ENCODE peak calls at places on chromosome 1, in eight cellular contexts. One of them, this sample, is unnamed.

GRCh38 chr1:110106013-110106941 is 6.0 kb upstream of the UBL4B start:
- DNase-seq in A549: peak
- DNase-seq in tibial nerve: peak
- DNase-seq in uterus: peak
- DNase-seq in stomach: peak
- DNase-seq in transverse colon: peak
- DNase-seq in K562: peak
- DNase-seq in esophagus muscularis mucosa: no peak
- DNase-seq in this sample: peak

GRCh38 chr1:21594935-21595897 is 73.9 kb downstream of the RAP1GAP start:
- DNase-seq in A549: peak
- DNase-seq in uterus: no peak
- DNase-seq in K562: peak
- DNase-seq in esophagus muscularis mucosa: no peak
- DNase-seq in transverse colon: peak
- DNase-seq in stomach: peak
- DNase-seq in tibial nerve: peak
- DNase-seq in this sample: peak

GRCh38 chr1:195934839-195935557 is 673.2 kb downstream of the KCNT2 start:
- DNase-seq in tibial nerve: no peak
- DNase-seq in transverse colon: no peak
- DNase-seq in K562: no peak
- DNase-seq in A549: no peak
- DNase-seq in stomach: no peak
- DNase-seq in uterus: no peak
- DNase-seq in esophagus muscularis mucosa: no peak
- DNase-seq in this sample: no peak

GRCh38 chr1:201383647-201384405 is 6.3 kb upstream of the TNNT2 start:
- DNase-seq in stomach: no peak
- DNase-seq in A549: peak
- DNase-seq in uterus: no peak
- DNase-seq in tibial nerve: no peak
- DNase-seq in esophagus muscularis mucosa: no peak
- DNase-seq in transverse colon: no peak
- DNase-seq in K562: no peak
- DNase-seq in this sample: no peak

GRCh38 chr1:226697151-226697575 is 41.9 kb downstream of the ITPKB start:
- DNase-seq in A549: no peak
- DNase-seq in esophagus muscularis mucosa: no peak
- DNase-seq in stomach: no peak
- DNase-seq in transverse colon: no peak
- DNase-seq in K562: no peak
- DNase-seq in uterus: no peak
- DNase-seq in tibial nerve: no peak
- DNase-seq in this sample: no peak

GRCh38 chr1:185846672-185847440 is 112.7 kb downstream of the HMCN1 start:
- DNase-seq in tibial nerve: no peak
- DNase-seq in transverse colon: no peak
- DNase-seq in uterus: no peak
- DNase-seq in A549: no peak
- DNase-seq in stomach: no peak
- DNase-seq in K562: no peak
- DNase-seq in esophagus muscularis mucosa: no peak
- DNase-seq in this sample: no peak

GRCh38 chr1:180358649-180359048 is 128.6 kb downstream of the LHX4 start:
- DNase-seq in A549: no peak
- DNase-seq in uterus: no peak
- DNase-seq in tibial nerve: no peak
- DNase-seq in K562: no peak
- DNase-seq in stomach: no peak
- DNase-seq in esophagus muscularis mucosa: no peak
- DNase-seq in transverse colon: no peak
- DNase-seq in this sample: no peak

GRCh38 chr1:156840186-156840585 is 18.7 kb downstream of the INSRR start:
- DNase-seq in esophagus muscularis mucosa: no peak
- DNase-seq in uterus: no peak
- DNase-seq in K562: no peak
- DNase-seq in tibial nerve: no peak
- DNase-seq in transverse colon: no peak
- DNase-seq in stomach: no peak
- DNase-seq in A549: no peak
- DNase-seq in this sample: no peak

GRCh38 chr1:77283701-77284425 is 2.0 kb downstream of the AK5 start:
- DNase-seq in stomach: no peak
- DNase-seq in esophagus muscularis mucosa: no peak
- DNase-seq in transverse colon: no peak
- DNase-seq in tibial nerve: no peak
- DNase-seq in K562: no peak
- DNase-seq in uterus: no peak
- DNase-seq in A549: no peak
- DNase-seq in this sample: no peak

GRCh38 chr1:175742790-175743459 is 470 bp downstream of the TNR start:
- DNase-seq in transverse colon: no peak
- DNase-seq in A549: peak
- DNase-seq in esophagus muscularis mucosa: no peak
- DNase-seq in stomach: no peak
- DNase-seq in K562: no peak
- DNase-seq in uterus: no peak
- DNase-seq in tibial nerve: no peak
- DNase-seq in this sample: peak

GRCh38 chr1:1116701-1117468 is 996 bp upstream of the C1orf159 start:
- DNase-seq in uterus: peak
- DNase-seq in A549: no peak
- DNase-seq in esophagus muscularis mucosa: no peak
- DNase-seq in stomach: no peak
- DNase-seq in tibial nerve: no peak
- DNase-seq in transverse colon: peak
- DNase-seq in K562: no peak
- DNase-seq in this sample: peak

GRCh38 chr1:12595839-12596821 is 21.9 kb downstream of the DHRS3 start:
- DNase-seq in uterus: peak
- DNase-seq in K562: no peak
- DNase-seq in transverse colon: peak
- DNase-seq in tibial nerve: peak
- DNase-seq in A549: peak
- DNase-seq in esophagus muscularis mucosa: peak
- DNase-seq in stomach: peak
- DNase-seq in this sample: peak

GRCh38 chr1:115310821-115311220 is 27.2 kb downstream of the NGF start:
- DNase-seq in stomach: no peak
- DNase-seq in A549: no peak
- DNase-seq in esophagus muscularis mucosa: no peak
- DNase-seq in transverse colon: no peak
- DNase-seq in K562: no peak
- DNase-seq in uterus: no peak
- DNase-seq in tibial nerve: no peak
- DNase-seq in this sample: no peak

GRCh38 chr1:45836451-45836850 is 33.0 kb downstream of the MAST2 start:
- DNase-seq in A549: no peak
- DNase-seq in transverse colon: no peak
- DNase-seq in K562: no peak
- DNase-seq in stomach: no peak
- DNase-seq in tibial nerve: no peak
- DNase-seq in uterus: no peak
- DNase-seq in esophagus muscularis mucosa: no peak
- DNase-seq in this sample: no peak

GRCh38 chr1:207084241-207084640 is 4.4 kb upstream of the C4BPB start:
- DNase-seq in uterus: no peak
- DNase-seq in tibial nerve: no peak
- DNase-seq in K562: no peak
- DNase-seq in transverse colon: no peak
- DNase-seq in stomach: no peak
- DNase-seq in esophagus muscularis mucosa: no peak
- DNase-seq in A549: no peak
- DNase-seq in this sample: no peak

GRCh38 chr1:7580923-7581753 is 190.0 kb upstream of the VAMP3 start:
- DNase-seq in esophagus muscularis mucosa: no peak
- DNase-seq in stomach: no peak
- DNase-seq in tibial nerve: no peak
- DNase-seq in transverse colon: no peak
- DNase-seq in A549: no peak
- DNase-seq in uterus: no peak
- DNase-seq in K562: no peak
- DNase-seq in this sample: no peak

GRCh38 chr1:30597711-30598110 is 125.7 kb downstream of the MATN1 start:
- DNase-seq in A549: no peak
- DNase-seq in esophagus muscularis mucosa: no peak
- DNase-seq in stomach: no peak
- DNase-seq in K562: no peak
- DNase-seq in tibial nerve: no peak
- DNase-seq in uterus: no peak
- DNase-seq in transverse colon: no peak
- DNase-seq in this sample: no peak

DNA sequence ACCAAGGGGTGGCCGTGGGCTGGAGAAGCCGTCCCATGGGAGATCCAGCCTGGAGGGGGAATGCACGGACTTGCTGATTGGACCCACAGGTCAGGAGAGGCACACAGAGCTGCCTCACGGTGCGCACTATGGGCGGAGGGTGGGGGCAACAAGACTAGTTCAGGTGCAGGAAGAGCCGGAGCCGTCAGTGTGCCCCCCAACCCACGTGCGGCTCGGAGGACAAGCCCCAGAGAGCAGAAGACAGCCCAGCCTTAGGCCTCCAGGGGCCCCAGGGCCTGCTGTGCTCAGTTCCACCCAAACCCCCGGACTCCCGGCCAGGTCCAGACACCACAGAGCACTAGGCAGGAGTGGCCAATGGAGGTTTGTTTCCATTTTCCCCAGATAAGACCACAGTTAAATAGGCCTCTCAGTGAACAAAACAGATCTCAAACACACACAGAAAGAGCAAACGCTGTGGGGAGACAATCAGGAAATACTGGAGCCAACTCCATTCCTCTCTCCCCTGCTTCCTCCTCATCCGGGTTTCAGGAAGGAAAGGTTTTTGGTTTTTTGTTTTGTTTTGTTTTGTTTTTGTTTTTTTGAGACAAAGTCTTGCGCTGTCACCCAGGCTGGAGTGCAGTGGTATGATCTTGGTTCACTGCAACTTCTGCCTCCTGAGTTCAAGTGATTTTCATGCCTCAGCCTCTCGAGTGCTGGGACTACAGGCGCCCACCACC is 84.2 kb downstream of the ADSS2 start:
- DNase-seq in K562: peak
- DNase-seq in stomach: no peak
- DNase-seq in esophagus muscularis mucosa: no peak
- DNase-seq in uterus: no peak
- DNase-seq in transverse colon: no peak
- DNase-seq in tibial nerve: no peak
- DNase-seq in A549: no peak
- DNase-seq in this sample: no peak
- TF ChIP-seq POLR2A in K562: no peak
- TF ChIP-seq POLR2A in stomach: no peak
- TF ChIP-seq POLR2A in esophagus muscularis mucosa: no peak
- TF ChIP-seq POLR2A in uterus: no peak
- TF ChIP-seq POLR2A in transverse colon: no peak
- TF ChIP-seq POLR2A in tibial nerve: no peak
- TF ChIP-seq POLR2A in A549: no peak
- TF ChIP-seq POLR2A in this sample: no peak

GRCh38 chr1:9200441-9200840 is 34.1 kb upstream of the H6PD start:
- DNase-seq in transverse colon: no peak
- DNase-seq in esophagus muscularis mucosa: no peak
- DNase-seq in K562: no peak
- DNase-seq in A549: no peak
- DNase-seq in tibial nerve: no peak
- DNase-seq in uterus: no peak
- DNase-seq in stomach: no peak
- DNase-seq in this sample: no peak

GRCh38 chr1:9201421-9202239 is 32.9 kb upstream of the H6PD start:
- DNase-seq in transverse colon: peak
- DNase-seq in uterus: peak
- DNase-seq in stomach: no peak
- DNase-seq in A549: no peak
- DNase-seq in K562: no peak
- DNase-seq in tibial nerve: peak
- DNase-seq in esophagus muscularis mucosa: no peak
- DNase-seq in this sample: no peak

GRCh38 chr1:9204156-9204720 is 30.3 kb upstream of the H6PD start:
- DNase-seq in uterus: no peak
- DNase-seq in esophagus muscularis mucosa: no peak
- DNase-seq in stomach: no peak
- DNase-seq in A549: no peak
- DNase-seq in K562: no peak
- DNase-seq in tibial nerve: no peak
- DNase-seq in transverse colon: no peak
- DNase-seq in this sample: no peak

GRCh38 chr1:9203623-9204022 is 31.0 kb upstream of the H6PD start:
- DNase-seq in esophagus muscularis mucosa: no peak
- DNase-seq in stomach: no peak
- DNase-seq in uterus: no peak
- DNase-seq in tibial nerve: no peak
- DNase-seq in transverse colon: peak
- DNase-seq in A549: no peak
- DNase-seq in K562: no peak
- DNase-seq in this sample: no peak

DNA sequence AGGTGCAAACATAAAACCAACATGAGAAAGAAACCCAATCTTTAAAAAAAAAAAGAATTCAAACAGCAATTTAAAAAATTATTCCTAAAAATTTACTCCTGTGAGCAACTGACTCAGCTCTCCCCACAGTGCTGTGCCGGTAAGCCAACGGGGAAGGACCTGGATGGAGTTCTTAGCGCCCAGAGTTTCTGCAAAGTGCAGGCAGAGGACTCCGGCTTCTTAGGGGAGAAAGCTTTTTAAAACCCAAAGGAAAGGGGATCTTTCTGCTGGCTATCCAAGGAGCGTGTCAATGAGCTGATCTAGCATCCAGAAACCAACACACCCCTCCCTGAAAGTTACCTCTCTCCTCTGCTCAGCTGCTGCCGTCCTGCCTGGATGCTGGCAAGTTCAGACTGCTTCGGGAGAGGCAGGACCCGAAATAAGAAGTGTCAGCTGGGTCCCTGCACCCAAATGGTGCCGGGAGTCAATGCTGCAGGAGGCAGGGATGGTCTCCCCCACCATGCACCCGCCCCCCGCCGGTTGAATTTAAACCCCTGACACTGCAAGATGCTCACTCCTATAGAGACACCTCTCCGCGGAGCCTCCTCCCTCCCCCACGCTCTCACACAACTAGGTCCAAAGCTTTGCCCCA is 32.2 kb upstream of the H6PD start:
- DNase-seq in A549: no peak
- DNase-seq in tibial nerve: no peak
- DNase-seq in stomach: no peak
- DNase-seq in uterus: no peak
- DNase-seq in transverse colon: no peak
- DNase-seq in esophagus muscularis mucosa: no peak
- DNase-seq in K562: no peak
- DNase-seq in this sample: no peak
- TF ChIP-seq POLR2A in A549: no peak
- TF ChIP-seq POLR2A in tibial nerve: no peak
- TF ChIP-seq POLR2A in stomach: no peak
- TF ChIP-seq POLR2A in uterus: no peak
- TF ChIP-seq POLR2A in transverse colon: no peak
- TF ChIP-seq POLR2A in esophagus muscularis mucosa: no peak
- TF ChIP-seq POLR2A in K562: no peak
- TF ChIP-seq POLR2A in this sample: no peak

GRCh38 chr1:155688318-155689121 is at the start of the genes DAP3 and YY1AP1:
- DNase-seq in uterus: peak
- DNase-seq in esophagus muscularis mucosa: peak
- DNase-seq in stomach: peak
- DNase-seq in K562: peak
- DNase-seq in A549: peak
- DNase-seq in tibial nerve: peak
- DNase-seq in transverse colon: peak
- DNase-seq in this sample: peak
- TF ChIP-seq POLR2A in uterus: peak
- TF ChIP-seq POLR2A in esophagus muscularis mucosa: peak
- TF ChIP-seq POLR2A in stomach: peak
- TF ChIP-seq POLR2A in K562: peak
- TF ChIP-seq POLR2A in A549: peak
- TF ChIP-seq POLR2A in tibial nerve: peak
- TF ChIP-seq POLR2A in transverse colon: peak
- TF ChIP-seq POLR2A in this sample: peak

GRCh38 chr1:68496680-68497357 is at the start of gene DEPDC1:
- DNase-seq in esophagus muscularis mucosa: peak
- DNase-seq in stomach: peak
- DNase-seq in tibial nerve: peak
- DNase-seq in uterus: peak
- DNase-seq in K562: peak
- DNase-seq in transverse colon: peak
- DNase-seq in A549: peak
- DNase-seq in this sample: peak
- TF ChIP-seq POLR2A in esophagus muscularis mucosa: no peak
- TF ChIP-seq POLR2A in stomach: no peak
- TF ChIP-seq POLR2A in tibial nerve: no peak
- TF ChIP-seq POLR2A in uterus: no peak
- TF ChIP-seq POLR2A in K562: peak
- TF ChIP-seq POLR2A in transverse colon: no peak
- TF ChIP-seq POLR2A in A549: no peak
- TF ChIP-seq POLR2A in this sample: peak